ENCODE peak calls at places on chromosome 9, in four cellular contexts. One of them, this sample, is unnamed.

GRCh38 chr9:40914772-40915659 is 213.5 kb downstream of the FOXD4L6 start:
- DNase-seq in mesendoderm: no peak
- DNase-seq in H1: no peak
- DNase-seq in IMR-90: no peak
- DNase-seq in this sample: peak

GRCh38 chr9:128762664-128763449 is 8.9 kb downstream of the ZER1 start:
- DNase-seq in mesendoderm: no peak
- DNase-seq in H1: no peak
- DNase-seq in IMR-90: no peak
- DNase-seq in this sample: no peak

GRCh38 chr9:96241391-96241809 is 60.6 kb downstream of the HSD17B3 start:
- DNase-seq in mesendoderm: no peak
- DNase-seq in H1: no peak
- DNase-seq in IMR-90: no peak
- DNase-seq in this sample: no peak

GRCh38 chr9:126474786-126475485 is 138.8 kb upstream of the LMX1B start:
- DNase-seq in mesendoderm: no peak
- DNase-seq in H1: no peak
- DNase-seq in IMR-90: peak
- DNase-seq in this sample: no peak

GRCh38 chr9:96417610-96418073 is 528 bp downstream of the ZNF367 start:
- DNase-seq in mesendoderm: no peak
- DNase-seq in H1: no peak
- DNase-seq in IMR-90: no peak
- DNase-seq in this sample: no peak

GRCh38 chr9:20552874-20553624 is 69.2 kb downstream of the MLLT3 start:
- DNase-seq in mesendoderm: no peak
- DNase-seq in H1: no peak
- DNase-seq in IMR-90: peak
- DNase-seq in this sample: no peak

GRCh38 chr9:1598270-1598669 is 416.9 kb upstream of the SMARCA2 start:
- DNase-seq in mesendoderm: no peak
- DNase-seq in H1: no peak
- DNase-seq in IMR-90: no peak
- DNase-seq in this sample: no peak

GRCh38 chr9:23041466-23041865 is 594.8 kb downstream of the DMRTA1 start:
- DNase-seq in mesendoderm: no peak
- DNase-seq in H1: no peak
- DNase-seq in IMR-90: no peak
- DNase-seq in this sample: no peak

GRCh38 chr9:35232867-35233544 is 71.2 kb downstream of the UNC13B start:
- DNase-seq in mesendoderm: no peak
- DNase-seq in H1: no peak
- DNase-seq in IMR-90: no peak
- DNase-seq in this sample: no peak

GRCh38 chr9:13967493-13967892 is 346.4 kb downstream of the NFIB start:
- DNase-seq in mesendoderm: no peak
- DNase-seq in H1: no peak
- DNase-seq in IMR-90: no peak
- DNase-seq in this sample: no peak

GRCh38 chr9:394347-395052 is 179.8 kb downstream of the DOCK8 start:
- DNase-seq in mesendoderm: peak
- DNase-seq in H1: no peak
- DNase-seq in IMR-90: no peak
- DNase-seq in this sample: no peak

GRCh38 chr9:114898741-114899140 is 31.6 kb downstream of the TNFSF8 start:
- DNase-seq in mesendoderm: peak
- DNase-seq in H1: no peak
- DNase-seq in IMR-90: no peak
- DNase-seq in this sample: no peak

GRCh38 chr9:13189362-13189761 is 90.1 kb downstream of the MPDZ start:
- DNase-seq in mesendoderm: no peak
- DNase-seq in H1: no peak
- DNase-seq in IMR-90: no peak
- DNase-seq in this sample: no peak

GRCh38 chr9:12955510-12956163 is 180.8 kb downstream of the LURAP1L start:
- DNase-seq in mesendoderm: peak
- DNase-seq in H1: peak
- DNase-seq in IMR-90: no peak
- DNase-seq in this sample: peak

GRCh38 chr9:101480386-101480785 is 44.8 kb upstream of the ALDOB start:
- DNase-seq in mesendoderm: no peak
- DNase-seq in H1: no peak
- DNase-seq in IMR-90: no peak
- DNase-seq in this sample: no peak

GRCh38 chr9:108245331-108245730 is 610.5 kb downstream of the ACTL7B start:
- DNase-seq in mesendoderm: no peak
- DNase-seq in H1: no peak
- DNase-seq in IMR-90: no peak
- DNase-seq in this sample: no peak

GRCh38 chr9:116027096-116027495 is 126.5 kb upstream of the PAPPA start:
- DNase-seq in mesendoderm: peak
- DNase-seq in H1: no peak
- DNase-seq in IMR-90: peak
- DNase-seq in this sample: no peak

GRCh38 chr9:2017459-2018161 is 2.5 kb downstream of the SMARCA2 start:
- DNase-seq in mesendoderm: peak
- DNase-seq in H1: no peak
- DNase-seq in IMR-90: peak
- DNase-seq in this sample: peak

DNA sequence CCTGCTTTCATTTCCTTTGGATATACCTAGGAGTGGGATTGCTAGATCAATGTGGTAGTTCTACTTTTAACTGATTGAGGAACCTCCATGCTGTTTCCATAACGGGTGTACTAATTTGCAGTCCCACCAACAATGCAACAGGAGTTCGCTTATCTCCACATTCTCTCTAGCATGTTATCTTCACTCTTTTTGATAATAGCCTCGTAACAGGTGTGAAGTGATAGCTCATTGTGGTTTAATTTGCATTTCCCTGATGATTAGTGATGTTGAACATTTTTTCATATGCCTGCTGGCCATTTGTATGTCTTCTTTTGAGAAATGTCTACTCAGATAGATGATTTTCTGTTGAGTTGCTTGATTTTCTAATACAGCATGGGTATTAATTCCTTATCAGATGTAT is 142.2 kb downstream of the ZNF462 start:
- DNase-seq in mesendoderm: peak
- DNase-seq in H1: no peak
- DNase-seq in IMR-90: no peak
- DNase-seq in this sample: no peak
- H4K5ac ChIP-seq in mesendoderm: no peak
- H4K5ac ChIP-seq in H1: no peak
- H4K5ac ChIP-seq in IMR-90: no peak
- H4K5ac ChIP-seq in this sample: no peak

DNA sequence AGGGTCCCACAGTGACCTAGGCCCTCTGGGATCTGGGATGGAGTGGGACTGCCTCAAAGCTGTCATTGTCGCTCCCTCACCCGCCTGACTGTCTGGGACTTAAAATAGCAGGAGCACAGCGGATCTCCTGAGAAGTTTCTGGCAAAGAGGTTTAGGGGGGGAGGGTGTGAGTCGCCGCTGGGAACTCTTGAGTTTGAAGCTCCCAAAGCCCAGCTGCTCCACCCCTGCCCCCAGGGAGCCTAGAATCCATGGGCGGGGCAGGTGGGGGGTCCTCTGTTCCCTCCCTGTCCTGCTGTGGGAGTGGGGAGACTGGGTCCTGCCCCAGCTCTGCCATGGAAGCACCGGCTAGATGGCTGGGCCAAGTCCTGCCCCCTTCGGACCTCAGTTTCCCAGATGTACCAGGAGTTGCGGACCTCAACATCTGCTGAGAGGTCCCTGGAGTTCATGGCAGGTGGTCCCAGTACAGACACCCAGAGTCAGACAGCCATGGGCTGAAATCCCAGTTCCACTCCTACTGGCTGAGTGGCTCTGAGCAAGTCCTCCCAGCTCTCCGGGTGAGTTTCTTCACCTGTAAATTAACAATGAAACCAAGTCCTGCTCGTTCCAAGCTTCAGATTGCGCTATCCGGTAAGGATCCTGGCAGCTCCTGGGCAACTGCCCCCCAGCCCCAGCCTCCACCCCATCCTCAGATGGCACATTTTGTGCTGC is 985 bp upstream of the WDR38 start:
- DNase-seq in mesendoderm: no peak
- DNase-seq in H1: no peak
- DNase-seq in IMR-90: no peak
- DNase-seq in this sample: no peak
- H3K18ac ChIP-seq in mesendoderm: no peak
- H3K18ac ChIP-seq in H1: no peak
- H3K18ac ChIP-seq in IMR-90: no peak
- H3K18ac ChIP-seq in this sample: no peak

DNA sequence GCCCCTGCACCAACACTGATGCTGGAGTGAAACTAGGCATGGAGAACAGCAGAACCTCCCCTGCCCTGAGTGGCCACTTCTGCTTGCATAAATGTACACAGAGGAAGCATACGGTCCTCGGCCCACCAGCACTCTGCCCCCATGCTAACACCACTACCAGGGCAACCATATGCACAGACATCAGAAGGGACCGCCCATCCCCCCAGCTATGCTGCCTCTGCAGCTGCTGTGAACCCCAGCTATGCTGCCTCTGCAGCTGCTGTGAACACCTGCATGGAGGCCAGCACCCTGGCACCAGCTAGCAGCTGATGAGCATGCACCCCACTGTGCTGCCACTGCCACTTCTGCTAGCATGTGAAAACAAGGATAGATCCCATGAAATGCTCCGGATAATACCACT is 250.3 kb downstream of the TUSC1 start:
- DNase-seq in mesendoderm: no peak
- DNase-seq in H1: no peak
- DNase-seq in IMR-90: no peak
- DNase-seq in this sample: no peak
- H4K5ac ChIP-seq in mesendoderm: no peak
- H4K5ac ChIP-seq in H1: no peak
- H4K5ac ChIP-seq in IMR-90: no peak
- H4K5ac ChIP-seq in this sample: no peak

DNA sequence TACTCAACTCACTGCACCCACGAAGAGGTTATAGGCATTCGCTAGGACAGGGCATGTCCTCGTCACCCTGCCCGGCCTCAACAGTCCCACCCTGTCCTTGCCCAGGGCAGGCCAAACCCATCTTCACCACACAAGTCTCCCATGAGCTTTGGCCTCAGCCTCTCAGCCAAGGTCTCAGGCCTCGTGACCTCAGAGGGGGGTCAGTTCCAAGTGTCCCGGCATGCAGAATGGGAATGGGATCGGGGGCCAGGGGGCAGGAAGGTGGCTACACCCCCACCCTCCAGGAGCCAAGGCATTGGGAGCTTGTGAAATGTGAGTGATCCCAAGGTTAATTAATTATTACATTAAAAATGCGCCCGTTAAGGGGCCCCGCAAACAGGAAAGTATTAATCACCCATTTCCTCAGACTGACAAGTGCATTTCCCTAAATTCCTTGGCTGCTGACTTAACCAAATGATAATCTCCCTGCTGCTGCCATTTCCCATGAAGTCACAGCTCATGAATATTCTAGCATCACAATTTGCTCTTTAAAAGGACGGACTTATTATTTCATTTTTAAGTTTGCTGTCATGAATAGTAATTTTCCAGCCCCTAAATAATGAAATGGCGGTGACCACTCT is 8.0 kb upstream of the UBAC1 start:
- DNase-seq in mesendoderm: no peak
- DNase-seq in H1: no peak
- DNase-seq in IMR-90: peak
- DNase-seq in this sample: no peak
- H3K18ac ChIP-seq in mesendoderm: no peak
- H3K18ac ChIP-seq in H1: no peak
- H3K18ac ChIP-seq in IMR-90: no peak
- H3K18ac ChIP-seq in this sample: no peak

GRCh38 chr9:80407220-80407619 is 835.5 kb downstream of the TLE4 start:
- DNase-seq in mesendoderm: peak
- DNase-seq in H1: no peak
- DNase-seq in IMR-90: no peak
- DNase-seq in this sample: peak

GRCh38 chr9:80400624-80401230 is 829.0 kb downstream of the TLE4 start:
- DNase-seq in mesendoderm: no peak
- DNase-seq in H1: no peak
- DNase-seq in IMR-90: no peak
- DNase-seq in this sample: no peak

GRCh38 chr9:80401243-80401642 is 829.5 kb downstream of the TLE4 start:
- DNase-seq in mesendoderm: no peak
- DNase-seq in H1: no peak
- DNase-seq in IMR-90: no peak
- DNase-seq in this sample: no peak
- H4K5ac ChIP-seq in mesendoderm: no peak
- H4K5ac ChIP-seq in H1: peak
- H4K5ac ChIP-seq in IMR-90: no peak
- H4K5ac ChIP-seq in this sample: no peak

GRCh38 chr9:123645126-123645525 is 284.8 kb downstream of the DENND1A start:
- DNase-seq in mesendoderm: peak
- DNase-seq in H1: no peak
- DNase-seq in IMR-90: no peak
- DNase-seq in this sample: no peak
- H3K18ac ChIP-seq in mesendoderm: no peak
- H3K18ac ChIP-seq in H1: no peak
- H3K18ac ChIP-seq in IMR-90: no peak
- H3K18ac ChIP-seq in this sample: no peak

DNA sequence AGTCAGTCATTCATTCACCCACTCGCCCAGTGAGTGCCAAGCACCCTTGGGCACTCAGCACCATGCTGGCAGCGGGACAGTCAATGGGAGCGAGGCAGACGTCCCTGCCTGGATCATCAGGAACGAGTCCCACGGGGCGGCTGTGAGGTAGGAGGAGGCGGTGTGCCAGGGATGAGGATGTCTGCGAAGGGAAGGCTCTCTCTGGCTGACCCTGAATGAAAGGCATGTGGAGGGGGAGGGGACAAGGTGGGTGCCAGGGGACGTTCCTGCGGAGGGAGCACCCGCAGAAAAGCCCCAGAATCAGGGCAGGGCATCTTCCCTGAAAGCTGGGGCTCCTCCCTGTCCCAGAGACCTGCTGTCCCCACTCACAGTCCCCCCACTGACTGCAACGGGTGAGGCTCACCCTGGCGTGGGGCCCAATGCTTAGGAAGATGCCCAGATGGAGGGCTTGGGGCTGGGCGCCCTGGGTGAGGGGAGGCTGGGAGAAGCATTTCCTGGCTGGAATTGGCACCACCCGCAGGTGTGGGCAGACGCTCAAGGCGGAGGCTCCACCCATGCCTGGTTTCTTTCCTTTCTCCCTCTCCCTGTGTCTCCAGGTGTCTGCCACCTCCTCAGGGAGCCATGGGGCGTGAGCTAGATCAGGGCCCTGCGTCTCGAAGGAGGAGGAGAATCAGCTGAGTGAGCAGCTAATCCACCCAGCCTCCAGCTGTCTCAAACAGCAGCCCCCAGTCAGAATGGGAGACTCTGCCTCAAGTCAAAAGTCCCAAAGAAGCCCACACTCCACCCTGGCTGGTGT is 179.0 kb upstream of the PPP1R26 start:
- DNase-seq in mesendoderm: peak
- DNase-seq in H1: no peak
- DNase-seq in IMR-90: no peak
- DNase-seq in this sample: no peak
- H4K5ac ChIP-seq in mesendoderm: no peak
- H4K5ac ChIP-seq in H1: no peak
- H4K5ac ChIP-seq in IMR-90: no peak
- H4K5ac ChIP-seq in this sample: no peak